ENCODE peak calls at places on chromosomes 3 and 15, in ten cellular contexts. A is upper lobe of left lung, D is transverse colon, G is suprapubic skin, T is stomach, P is HepG2, W is GM12878, N is A549, L is SK-N-SH, J is ovary. F is an unnamed sample.

GRCh38 chr15:73051402-73051810 is 857 bp upstream of the NEO1 start:
- DNase-seq in W (no peak), T (peak), P (no peak), A (peak), L (peak), N (no peak), G (peak), J (peak), D (peak), F (peak)

GRCh38 chr3:178982138-178982537 is 89.5 kb downstream of the ZMAT3 start:
- DNase-seq in L (no peak), G (no peak), J (no peak), A (no peak), N (no peak), P (no peak), D (no peak), W (no peak), T (no peak), F (no peak)

GRCh38 chr3:59186735-59187134 is 136.9 kb upstream of the CFAP20DC start:
- DNase-seq in N (no peak), G (no peak), A (no peak), P (no peak), T (no peak), W (no peak), D (no peak), J (no peak), L (no peak), F (no peak)

GRCh38 chr15:101451192-101451799 is 38.2 kb downstream of the PCSK6 start:
- DNase-seq in T (no peak), W (no peak), L (peak), N (no peak), G (peak), A (peak), J (peak), D (no peak), P (no peak), F (peak)

GRCh38 chr3:126677862-126678549 is 23.1 kb upstream of the TXNRD3 start:
- DNase-seq in L (no peak), P (no peak), J (no peak), T (no peak), W (no peak), D (no peak), A (no peak), N (no peak), G (no peak), F (no peak)

GRCh38 chr15:36996121-36996520 is 104.2 kb downstream of the MEIS2 start:
- DNase-seq in P (no peak), J (no peak), T (no peak), D (no peak), N (no peak), W (no peak), L (no peak), A (no peak), G (no peak), F (no peak)

GRCh38 chr3:23406576-23406975 is 203.4 kb downstream of the UBE2E2 start:
- DNase-seq in W (no peak), N (no peak), A (no peak), D (no peak), T (no peak), G (no peak), L (no peak), J (no peak), P (no peak), F (no peak)

GRCh38 chr3:115246621-115247020 is 99.5 kb upstream of the ZBTB20 start:
- DNase-seq in L (no peak), J (no peak), N (no peak), P (no peak), D (no peak), A (no peak), G (no peak), W (no peak), T (no peak), F (no peak)

GRCh38 chr15:99921086-99921485 is 187.8 kb upstream of the LYSMD4 start:
- DNase-seq in N (no peak), L (no peak), P (no peak), J (no peak), D (no peak), A (no peak), T (no peak), W (no peak), G (no peak), F (no peak)

GRCh38 chr3:128623762-128624176 is 26.8 kb downstream of the RPN1 start:
- DNase-seq in D (no peak), T (no peak), G (no peak), A (peak), N (no peak), J (no peak), W (no peak), L (no peak), P (no peak), F (peak)
- TF ChIP-seq EP300 in D (no peak), T (no peak), G (no peak), A (no peak), N (no peak), J (no peak), W (no peak), L (no peak), P (no peak), F (peak)

DNA sequence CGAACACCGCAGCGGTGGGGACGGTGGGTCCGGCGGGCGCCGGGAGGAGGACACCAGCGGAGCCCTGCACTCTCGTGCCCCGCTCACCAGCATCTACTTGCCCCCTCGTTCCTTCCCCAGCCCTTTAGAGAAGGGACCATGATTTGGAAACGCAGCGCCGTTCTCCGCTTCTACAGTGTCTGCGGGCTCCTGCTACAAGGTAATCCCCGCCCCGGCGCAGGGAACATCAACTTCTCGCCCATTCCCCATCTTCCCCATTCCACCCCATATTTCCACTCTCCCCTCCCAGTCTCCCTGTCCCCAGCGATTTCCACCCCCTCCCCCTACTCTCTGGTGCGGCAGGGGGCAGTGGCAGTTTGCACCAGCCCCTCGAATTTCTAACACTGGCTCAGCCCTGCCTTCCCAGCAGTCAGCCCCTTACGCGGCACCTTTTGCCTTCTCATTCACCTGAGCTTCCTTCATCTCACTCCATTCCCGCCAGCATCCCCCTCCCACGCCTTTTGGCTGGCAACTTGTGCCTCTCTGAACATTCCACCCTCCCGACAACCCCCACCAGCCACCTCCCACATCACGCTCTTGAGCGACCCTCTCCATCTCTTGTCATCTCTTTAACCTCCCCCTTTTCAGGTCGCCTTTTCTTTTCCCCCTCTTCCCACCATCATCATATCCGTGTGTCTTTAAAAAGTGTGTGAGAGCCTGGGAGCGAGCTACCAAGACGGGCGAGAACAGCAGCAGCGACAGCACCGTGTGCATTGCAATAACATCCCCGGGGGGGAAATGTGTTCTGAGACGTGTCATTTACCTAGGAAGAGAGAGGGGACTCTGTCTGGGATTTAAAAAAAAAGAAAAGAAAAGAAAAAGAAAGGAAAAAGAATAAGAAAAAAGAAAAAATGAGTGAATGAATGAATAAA is 936 bp downstream of the CADM2 start:
- DNase-seq in L (peak), G (no peak), J (no peak), D (no peak), P (no peak), N (no peak), W (no peak), T (no peak), A (no peak), F (no peak)
- TF ChIP-seq EP300 in L (no peak), G (no peak), J (no peak), D (no peak), P (no peak), N (no peak), W (no peak), T (no peak), A (no peak), F (no peak)

DNA sequence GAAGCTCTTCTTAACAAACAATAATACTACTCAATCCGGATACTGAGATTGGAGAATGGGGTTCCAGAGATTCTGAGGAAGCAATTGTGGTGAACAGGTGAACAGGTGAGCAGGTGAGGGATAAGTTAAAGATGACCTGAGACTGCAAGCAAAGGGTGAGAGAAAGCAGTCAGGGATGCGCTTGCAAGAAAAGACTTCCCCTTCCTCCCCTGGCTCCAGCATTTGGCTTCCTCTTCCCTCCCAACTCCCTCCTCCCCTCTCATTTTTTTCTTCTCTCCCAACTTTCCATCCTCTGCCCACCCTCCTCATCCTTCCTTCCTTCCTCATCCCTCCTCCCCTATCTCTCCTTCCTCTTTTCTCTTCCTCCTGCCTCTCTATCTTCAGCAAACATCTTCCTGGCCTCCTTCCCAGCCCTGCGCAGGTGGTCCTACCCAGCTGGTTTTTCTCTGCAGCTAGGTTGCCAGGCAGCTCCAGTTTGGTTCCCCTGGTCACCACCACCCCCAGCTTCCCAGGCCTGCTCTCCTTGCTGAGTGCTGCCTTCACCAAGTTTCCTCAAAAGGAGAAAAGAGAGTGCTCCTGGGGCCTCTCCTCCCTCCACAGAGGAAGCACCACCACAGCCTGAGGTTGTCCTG is 10.5 kb upstream of the VIPR1 start:
- DNase-seq in N (no peak), J (no peak), W (no peak), G (peak), A (peak), T (peak), P (no peak), D (no peak), L (no peak), F (no peak)
- TF ChIP-seq EP300 in N (no peak), J (no peak), W (no peak), G (no peak), A (no peak), T (no peak), P (no peak), D (no peak), L (no peak), F (no peak)

DNA sequence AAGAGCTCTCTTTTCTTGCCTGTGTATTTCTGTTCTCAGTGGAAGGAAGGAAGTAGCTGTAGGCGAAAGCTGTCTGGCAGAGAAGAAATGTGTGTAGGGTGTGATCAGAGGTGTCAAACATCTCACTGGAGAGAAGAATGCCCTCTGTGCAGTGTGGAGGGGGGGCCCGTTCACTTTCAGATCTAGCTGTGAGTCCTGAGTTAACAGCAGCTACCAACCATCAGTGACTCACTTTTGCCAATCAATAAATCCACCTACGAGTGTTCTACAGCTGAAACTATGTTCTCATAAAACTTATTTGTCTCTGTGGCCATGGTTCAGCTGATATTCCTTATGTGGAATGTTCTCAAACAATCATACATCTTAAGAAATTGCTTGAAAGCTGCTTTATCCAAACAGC is 103.7 kb downstream of the FRMD4B start:
- DNase-seq in P (no peak), A (no peak), W (no peak), N (no peak), L (no peak), D (no peak), J (no peak), T (no peak), G (no peak), F (no peak)
- TF ChIP-seq EP300 in P (no peak), A (no peak), W (no peak), N (no peak), L (no peak), D (no peak), J (no peak), T (no peak), G (no peak), F (no peak)

GRCh38 chr3:53747559-53747958 is 98.7 kb downstream of the CHDH start:
- DNase-seq in A (no peak), T (no peak), G (no peak), W (no peak), P (no peak), J (no peak), N (no peak), L (no peak), D (no peak), F (no peak)

GRCh38 chr3:53749428-53749827 is 96.8 kb downstream of the CHDH start:
- DNase-seq in W (no peak), G (no peak), A (no peak), T (no peak), J (no peak), D (no peak), N (no peak), P (no peak), L (no peak), F (no peak)

GRCh38 chr3:53753518-53754183 is 92.6 kb downstream of the CHDH start:
- DNase-seq in G (no peak), J (no peak), W (no peak), D (no peak), N (no peak), A (peak), P (no peak), L (no peak), T (no peak), F (no peak)

GRCh38 chr3:53748512-53749271 is 97.5 kb downstream of the CHDH start:
- DNase-seq in L (no peak), P (no peak), G (no peak), N (no peak), T (no peak), W (peak), J (no peak), D (no peak), A (no peak), F (no peak)

DNA sequence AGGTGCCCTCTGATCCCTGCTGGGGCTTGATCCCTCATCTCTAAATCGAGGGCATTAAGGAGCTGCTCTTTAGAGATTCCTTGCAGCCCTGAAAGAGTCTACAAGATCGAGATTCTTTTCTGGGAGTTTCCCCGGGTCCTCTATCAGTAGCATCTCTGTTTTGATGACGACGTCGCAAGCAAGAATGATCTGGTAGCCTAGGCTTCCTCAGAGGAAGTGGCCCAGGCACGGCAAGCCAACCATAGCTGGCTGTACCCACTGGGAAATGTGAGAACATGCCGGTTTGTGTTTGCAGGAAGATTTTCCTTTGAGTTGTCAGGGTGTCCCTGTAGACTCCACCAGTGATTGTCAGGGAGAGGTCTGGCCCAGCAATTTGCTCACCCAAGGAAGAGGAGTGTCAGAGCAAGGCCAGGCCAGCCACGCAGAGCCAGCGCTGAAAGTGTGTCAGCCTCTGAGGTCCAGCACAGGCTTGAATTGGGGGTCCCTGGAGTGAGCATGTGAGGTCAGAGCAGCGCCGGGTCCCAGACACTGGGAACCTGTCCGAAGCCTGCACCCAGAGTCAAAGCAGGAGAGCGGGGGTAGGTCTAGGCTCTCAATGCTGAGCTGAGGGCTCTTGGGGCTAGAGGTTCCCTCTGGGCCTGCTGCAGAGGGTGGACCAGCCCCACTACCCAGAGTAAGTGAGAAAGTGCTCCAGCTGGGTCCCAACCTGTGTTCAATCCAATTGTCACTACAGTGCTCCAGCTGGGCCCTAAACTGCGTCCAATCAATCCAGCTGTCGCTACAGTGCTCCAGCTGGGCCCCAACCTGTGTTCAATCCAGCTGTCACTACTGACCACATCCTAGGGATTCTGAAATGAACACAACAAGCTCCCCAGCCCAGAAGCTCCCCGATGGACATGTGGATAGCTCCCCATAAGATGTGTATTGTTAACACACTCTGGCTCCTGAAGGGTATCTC is 95.7 kb downstream of the CHDH start:
- DNase-seq in D (no peak), L (no peak), W (no peak), N (no peak), P (no peak), A (no peak), J (no peak), T (no peak), G (no peak), F (no peak)
- TF ChIP-seq EP300 in D (no peak), L (no peak), W (no peak), N (no peak), P (no peak), A (no peak), J (no peak), T (no peak), G (no peak), F (no peak)

DNA sequence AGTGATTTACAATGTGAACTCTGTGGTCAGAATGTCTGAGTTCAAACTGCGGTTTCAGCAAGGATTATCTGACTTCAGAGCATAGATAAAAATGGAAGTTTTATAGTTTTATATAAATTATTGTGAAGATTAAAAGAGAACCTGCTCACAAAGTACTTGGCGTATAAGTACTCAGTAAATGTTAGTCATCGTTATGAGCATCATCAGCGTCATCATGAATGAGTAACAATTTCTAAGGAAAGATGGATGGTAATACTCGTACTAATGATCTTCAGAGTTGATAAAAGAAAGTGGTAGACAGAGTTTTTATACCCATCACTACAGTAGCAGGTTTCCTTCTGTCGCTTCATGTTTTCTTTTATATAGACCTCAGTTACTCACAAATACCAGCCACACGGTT is 341.8 kb downstream of the RAP2B start:
- DNase-seq in N (no peak), G (no peak), J (no peak), W (no peak), D (no peak), T (no peak), L (no peak), P (no peak), A (no peak), F (no peak)
- TF ChIP-seq EP300 in N (no peak), G (no peak), J (no peak), W (no peak), D (no peak), T (no peak), L (no peak), P (no peak), A (no peak), F (no peak)

DNA sequence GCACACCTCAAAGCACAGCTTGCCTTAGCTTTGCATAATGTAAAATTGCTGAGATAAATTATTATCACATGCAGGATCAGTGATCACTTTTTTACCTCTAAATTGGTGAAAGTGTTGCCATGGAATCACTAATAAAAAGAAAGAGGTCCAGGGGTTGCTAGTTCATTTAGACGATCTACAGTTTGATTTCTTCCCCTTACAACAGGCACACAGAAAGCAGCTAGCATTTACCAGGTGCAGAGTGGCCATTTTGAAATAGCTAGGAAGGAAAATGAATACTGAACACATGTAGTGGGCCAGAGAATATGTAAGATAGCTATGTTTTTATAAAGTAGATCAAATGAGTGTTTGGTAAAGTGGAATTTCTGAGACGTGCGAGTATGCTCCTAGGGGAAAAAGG is 98.7 kb upstream of the CHL1 start:
- DNase-seq in D (no peak), T (no peak), N (no peak), P (no peak), L (no peak), G (no peak), W (no peak), J (no peak), A (no peak), F (no peak)
- TF ChIP-seq EP300 in D (no peak), T (no peak), N (no peak), P (no peak), L (no peak), G (no peak), W (no peak), J (no peak), A (no peak), F (no peak)

DNA sequence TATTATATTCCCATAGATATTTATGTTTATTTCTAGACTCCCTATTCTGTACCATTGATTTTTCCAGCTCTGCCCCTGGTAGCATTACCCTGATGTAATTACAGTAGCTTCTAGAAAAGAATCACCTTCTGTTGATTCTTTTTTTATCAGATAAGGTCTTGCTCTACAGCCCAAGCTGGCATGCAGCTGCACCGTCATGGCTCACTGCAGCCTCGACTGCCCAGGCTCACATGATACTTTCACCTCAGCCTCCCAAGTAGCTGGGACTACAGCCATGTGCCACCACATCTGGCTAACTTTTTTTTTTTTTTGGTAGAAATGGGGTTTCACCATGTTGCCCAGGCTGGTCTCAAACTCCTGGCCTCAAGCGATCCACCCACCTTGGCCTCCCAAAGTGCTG is 41.8 kb downstream of the SLC24A1 start:
- DNase-seq in A (no peak), J (no peak), L (no peak), D (no peak), G (no peak), T (no peak), W (peak), P (no peak), N (no peak), F (no peak)
- TF ChIP-seq EP300 in A (no peak), J (no peak), L (no peak), D (no peak), G (no peak), T (no peak), W (no peak), P (no peak), N (no peak), F (no peak)

GRCh38 chr3:50264389-50264963 is 4.5 kb upstream of the SEMA3B start:
- DNase-seq in N (peak), L (peak), W (no peak), J (peak), G (no peak), T (peak), A (peak), P (peak), D (peak), F (peak)
- TF ChIP-seq EP300 in N (no peak), L (peak), W (no peak), J (no peak), G (no peak), T (no peak), A (no peak), P (peak), D (no peak), F (peak)